ENCODE peak calls at places on chromosomes 6 and 20, in four cellular contexts. One of them, this sample, is unnamed.

GRCh38 chr6:36633915-36634314 is 39.8 kb downstream of the SRSF3 start:
- DNase-seq in LoVo: no peak
- DNase-seq in HCEC 1CT: no peak
- DNase-seq in dermis blood vessel endothelial cell: peak; percentile 84
- DNase-seq in this sample: no peak

GRCh38 chr6:132764370-132764769 is 6.7 kb upstream of the VNN2 start:
- DNase-seq in HCEC 1CT: peak; percentile 79
- DNase-seq in dermis blood vessel endothelial cell: no peak
- DNase-seq in LoVo: peak; percentile 27
- DNase-seq in this sample: peak; percentile 79

GRCh38 chr20:48189177-48189576 is 403.9 kb upstream of the SULF2 start:
- DNase-seq in dermis blood vessel endothelial cell: peak; percentile 50
- DNase-seq in HCEC 1CT: no peak
- DNase-seq in LoVo: peak; percentile 31
- DNase-seq in this sample: peak; percentile 23

GRCh38 chr6:83083476-83083875 is 16.0 kb downstream of the DOP1A start:
- DNase-seq in dermis blood vessel endothelial cell: no peak
- DNase-seq in LoVo: no peak
- DNase-seq in HCEC 1CT: no peak
- DNase-seq in this sample: no peak

GRCh38 chr6:117840541-117840983 is 66.5 kb upstream of the SLC35F1 start:
- DNase-seq in HCEC 1CT: peak; percentile 11
- DNase-seq in LoVo: peak; percentile 25
- DNase-seq in dermis blood vessel endothelial cell: peak; percentile 68
- DNase-seq in this sample: peak; percentile 41

GRCh38 chr6:41591859-41592502 is 45.8 kb downstream of the FOXP4 start:
- DNase-seq in dermis blood vessel endothelial cell: peak; percentile 78
- DNase-seq in LoVo: peak; percentile 54
- DNase-seq in HCEC 1CT: peak; percentile 43
- DNase-seq in this sample: peak; percentile 71

GRCh38 chr6:45625191-45625664 is 247.5 kb upstream of the SUPT3H start:
- DNase-seq in HCEC 1CT: peak; percentile 92
- DNase-seq in LoVo: no peak
- DNase-seq in dermis blood vessel endothelial cell: no peak
- DNase-seq in this sample: no peak

GRCh38 chr20:38073307-38074010 is 39.9 kb downstream of the RPRD1B start:
- DNase-seq in dermis blood vessel endothelial cell: peak; percentile 92
- DNase-seq in HCEC 1CT: peak; percentile 95
- DNase-seq in LoVo: peak; percentile 12
- DNase-seq in this sample: peak; percentile 80

GRCh38 chr6:150241751-150242150 is 98.9 kb downstream of the PPP1R14C start:
- DNase-seq in dermis blood vessel endothelial cell: no peak
- DNase-seq in HCEC 1CT: no peak
- DNase-seq in LoVo: no peak
- DNase-seq in this sample: no peak

GRCh38 chr6:154239392-154239791 is 117.2 kb downstream of the IPCEF1 start:
- DNase-seq in LoVo: no peak
- DNase-seq in dermis blood vessel endothelial cell: no peak
- DNase-seq in HCEC 1CT: no peak
- DNase-seq in this sample: no peak

GRCh38 chr20:4720977-4721349 is 746 bp upstream of the PRND start:
- DNase-seq in dermis blood vessel endothelial cell: no peak
- DNase-seq in LoVo: no peak
- DNase-seq in HCEC 1CT: no peak
- DNase-seq in this sample: no peak

GRCh38 chr20:25397081-25397480 is 6.4 kb upstream of the ABHD12 start:
- DNase-seq in HCEC 1CT: no peak
- DNase-seq in LoVo: no peak
- DNase-seq in dermis blood vessel endothelial cell: no peak
- DNase-seq in this sample: no peak

GRCh38 chr6:146200136-146200708 is 171.4 kb downstream of the GRM1 start:
- DNase-seq in LoVo: no peak
- DNase-seq in HCEC 1CT: no peak
- DNase-seq in dermis blood vessel endothelial cell: no peak
- DNase-seq in this sample: no peak

GRCh38 chr20:51650685-51651134 is 108.2 kb upstream of the NFATC2 start:
- DNase-seq in LoVo: no peak
- DNase-seq in HCEC 1CT: peak; percentile 59
- DNase-seq in dermis blood vessel endothelial cell: peak; percentile 75
- DNase-seq in this sample: no peak

GRCh38 chr6:148934534-148934933 is 187.7 kb downstream of the UST start:
- DNase-seq in HCEC 1CT: peak; percentile 59
- DNase-seq in LoVo: no peak
- DNase-seq in dermis blood vessel endothelial cell: no peak
- DNase-seq in this sample: no peak

GRCh38 chr6:170113141-170113540 is 177.7 kb downstream of the DLL1 start:
- DNase-seq in HCEC 1CT: no peak
- DNase-seq in LoVo: no peak
- DNase-seq in dermis blood vessel endothelial cell: no peak
- DNase-seq in this sample: no peak

GRCh38 chr20:45581702-45582101 is 2.6 kb upstream of the WFDC8 start:
- DNase-seq in LoVo: no peak
- DNase-seq in dermis blood vessel endothelial cell: no peak
- DNase-seq in HCEC 1CT: no peak
- DNase-seq in this sample: no peak

GRCh38 chr6:1553562-1554088 is 56.1 kb upstream of the FOXC1 start:
- DNase-seq in dermis blood vessel endothelial cell: no peak
- DNase-seq in LoVo: no peak
- DNase-seq in HCEC 1CT: no peak
- DNase-seq in this sample: no peak

GRCh38 chr6:68738039-68738438 is 103.0 kb downstream of the ADGRB3 start:
- DNase-seq in HCEC 1CT: no peak
- DNase-seq in dermis blood vessel endothelial cell: no peak
- DNase-seq in LoVo: no peak
- DNase-seq in this sample: no peak

GRCh38 chr6:158377866-158378265 is 65.6 kb downstream of the TULP4 start:
- DNase-seq in dermis blood vessel endothelial cell: no peak
- DNase-seq in HCEC 1CT: peak; percentile 15
- DNase-seq in LoVo: no peak
- DNase-seq in this sample: no peak

GRCh38 chr6:36924131-36924530 is 30.4 kb upstream of the PI16 start:
- DNase-seq in LoVo: no peak
- DNase-seq in HCEC 1CT: no peak
- DNase-seq in dermis blood vessel endothelial cell: no peak
- DNase-seq in this sample: no peak

GRCh38 chr20:24911461-24911860 is 37.6 kb upstream of the CST7 start:
- DNase-seq in LoVo: no peak
- DNase-seq in dermis blood vessel endothelial cell: no peak
- DNase-seq in HCEC 1CT: no peak
- DNase-seq in this sample: no peak

GRCh38 chr6:88166901-88167624 is 916 bp upstream of the CNR1 start:
- DNase-seq in HCEC 1CT: no peak
- DNase-seq in dermis blood vessel endothelial cell: no peak
- DNase-seq in LoVo: no peak
- DNase-seq in this sample: no peak

GRCh38 chr6:85792278-85792677 is 149.6 kb upstream of the SYNCRIP start:
- DNase-seq in dermis blood vessel endothelial cell: no peak
- DNase-seq in HCEC 1CT: peak; percentile 13
- DNase-seq in LoVo: no peak
- DNase-seq in this sample: no peak

GRCh38 chr20:48673485-48673884 is 154.3 kb downstream of the PREX1 start:
- DNase-seq in LoVo: no peak
- DNase-seq in dermis blood vessel endothelial cell: no peak
- DNase-seq in HCEC 1CT: no peak
- DNase-seq in this sample: no peak

GRCh38 chr6:157075549-157076426 is 247.5 kb downstream of the TMEM242 start:
- DNase-seq in HCEC 1CT: peak; percentile 48
- DNase-seq in LoVo: no peak
- DNase-seq in dermis blood vessel endothelial cell: no peak
- DNase-seq in this sample: no peak

GRCh38 chr6:135231469-135231844 is 50.3 kb downstream of the MYB start:
- DNase-seq in HCEC 1CT: no peak
- DNase-seq in dermis blood vessel endothelial cell: no peak
- DNase-seq in LoVo: peak; percentile 69
- DNase-seq in this sample: no peak

GRCh38 chr6:150203871-150204545 is 61.2 kb downstream of the PPP1R14C start:
- DNase-seq in LoVo: no peak
- DNase-seq in dermis blood vessel endothelial cell: no peak
- DNase-seq in HCEC 1CT: no peak
- DNase-seq in this sample: no peak

GRCh38 chr6:43076093-43076927 is at the start of gene PTK7:
- DNase-seq in dermis blood vessel endothelial cell: peak; percentile 61
- DNase-seq in LoVo: no peak
- DNase-seq in HCEC 1CT: peak; percentile 41
- DNase-seq in this sample: no peak

GRCh38 chr6:150169609-150170008 is 26.8 kb downstream of the PPP1R14C start:
- DNase-seq in dermis blood vessel endothelial cell: no peak
- DNase-seq in HCEC 1CT: peak; percentile 15
- DNase-seq in LoVo: no peak
- DNase-seq in this sample: peak; percentile 57

GRCh38 chr6:53309059-53309896 is 39.5 kb downstream of the ELOVL5 start:
- DNase-seq in dermis blood vessel endothelial cell: peak; percentile 46
- DNase-seq in HCEC 1CT: peak; percentile 62
- DNase-seq in LoVo: no peak
- DNase-seq in this sample: no peak

This sample was measured in PC-9.